ENCODE peak calls at places on chromosomes 6 and 20, in five cellular contexts. F, W, A, G and J are unnamed samples.
A peak's percentile ranks its signal among the peaks of the same experiment; 100 is the strongest.

GRCh38 chr20:61119263-61119662 is 132.8 kb upstream of the CDH4 start:
- DNase-seq in W (no peak), F (no peak), G (no peak), A (no peak), J (no peak)

GRCh38 chr6:16761469-16762264 is 407 bp upstream of the ATXN1 start:
- DNase-seq in F (peak; percentile 91), G (peak; percentile 95), A (peak; percentile 91), W (peak; percentile 91), J (peak; percentile 67)

GRCh38 chr6:164991573-164991972 is 317.8 kb downstream of the C6orf118 start:
- DNase-seq in G (no peak), W (no peak), A (no peak), F (no peak), J (no peak)

GRCh38 chr20:62936996-62937352 is 973 bp upstream of the GID8 start:
- DNase-seq in A (peak; percentile 67), F (no peak), G (peak; percentile 80), W (peak; percentile 83), J (no peak)

GRCh38 chr20:20568604-20569205 is 143.7 kb downstream of the RALGAPA2 start:
- DNase-seq in G (peak; percentile 47), A (peak; percentile 35), F (no peak), W (peak; percentile 58), J (peak; percentile 35)

GRCh38 chr6:15183979-15184378 is 61.9 kb upstream of the JARID2 start:
- DNase-seq in F (no peak), A (no peak), W (no peak), G (no peak), J (no peak)

GRCh38 chr6:143449731-143450452 is 603 bp downstream of the ADAT2 start:
- DNase-seq in A (peak; percentile 41), F (peak; percentile 36), W (peak; percentile 23), G (peak; percentile 57), J (peak; percentile 3)

GRCh38 chr6:101429291-101429690 is 35.8 kb downstream of the GRIK2 start:
- DNase-seq in G (no peak), W (peak; percentile 49), A (peak; percentile 3), F (no peak), J (no peak)

GRCh38 chr6:139748353-139749146 is 374.1 kb upstream of the CITED2 start:
- DNase-seq in A (peak; percentile 84), W (peak; percentile 79), G (peak; percentile 41), F (no peak), J (no peak)

GRCh38 chr6:119454694-119455093 is 105.1 kb upstream of the MAN1A1 start:
- DNase-seq in F (no peak), G (no peak), A (no peak), W (no peak), J (no peak)

GRCh38 chr6:99177736-99178135 is 171.7 kb downstream of the FAXC start:
- DNase-seq in A (no peak), G (no peak), W (no peak), F (no peak), J (no peak)

GRCh38 chr6:19333936-19334335 is 503.2 kb upstream of the ID4 start:
- DNase-seq in G (no peak), A (no peak), W (no peak), F (no peak), J (no peak)

GRCh38 chr20:63099426-63100267 is 92.9 kb upstream of the BHLHE23 start:
- DNase-seq in W (no peak), G (no peak), F (peak; percentile 18), A (no peak), J (no peak)

DNA sequence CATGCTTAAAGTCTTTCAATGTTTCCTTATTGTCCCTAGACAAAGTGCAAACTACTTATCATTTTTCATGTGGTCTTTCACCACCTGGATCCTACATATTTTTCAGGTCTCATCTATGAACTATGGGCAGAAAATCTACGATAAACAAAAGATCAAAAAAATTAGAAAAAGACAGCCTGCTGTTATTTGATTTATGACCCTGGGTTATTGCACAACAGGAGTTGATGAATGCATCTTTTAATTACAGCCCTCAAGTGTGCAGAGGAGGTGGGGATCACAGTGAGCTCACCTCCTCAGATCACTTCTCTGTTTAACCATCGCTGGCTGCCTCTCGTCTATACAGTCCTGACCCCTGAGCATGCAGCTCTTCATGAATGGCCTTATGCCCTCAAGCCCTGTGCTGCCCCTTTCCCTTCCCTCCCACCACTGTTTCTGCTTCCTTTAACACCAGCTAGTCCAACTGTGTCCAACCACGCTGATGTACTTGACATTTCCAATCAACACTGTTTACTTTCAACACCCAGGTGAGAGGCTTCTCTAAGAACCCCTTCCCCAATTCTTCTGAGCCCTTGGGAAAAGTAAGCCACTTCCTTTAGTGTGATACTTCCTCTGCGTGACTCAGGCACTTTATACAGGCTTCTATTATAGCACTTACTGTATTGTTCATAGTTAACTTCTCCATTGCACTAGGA is 60.5 kb upstream of the RIPOR2 start:
- DNase-seq in A (no peak), G (no peak), F (no peak), W (no peak), J (no peak)
- H3K4me2 ChIP-seq in A (no peak overlapping the region), G (no peak overlapping the region), F (no peak overlapping the region), W (no peak overlapping the region), J (no peak overlapping the region)

GRCh38 chr6:35391240-35391968 is 49.0 kb downstream of the PPARD start:
- DNase-seq in W (peak; percentile 97), F (no peak), A (no peak), G (peak; percentile 53), J (no peak)
- H3K9ac ChIP-seq in W (peak overlapping the region; percentile 59), F (no peak overlapping the region), A (no peak overlapping the region), G (peak overlapping the region; percentile 9), J (no peak overlapping the region)

DNA sequence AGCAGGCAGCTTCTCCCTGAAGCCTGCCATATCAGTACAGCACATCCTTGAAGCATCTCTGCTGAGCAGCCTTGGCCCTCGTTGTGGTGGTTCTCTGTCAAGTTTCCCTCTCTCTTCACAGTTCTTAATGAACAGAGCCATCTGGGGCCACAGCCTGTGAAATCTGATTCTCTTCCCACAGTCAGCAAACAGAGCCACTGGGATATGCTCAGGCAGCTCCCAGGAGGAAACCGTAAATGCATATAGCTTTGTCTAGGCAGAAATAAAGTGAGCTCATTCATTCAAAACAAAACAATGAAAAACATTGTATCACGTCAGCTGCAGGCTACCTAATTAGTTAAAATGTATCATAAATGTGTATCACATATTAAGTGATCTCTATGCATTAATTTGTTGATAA is 80.3 kb downstream of the TBC1D7 start:
- DNase-seq in F (peak; percentile 50), W (peak; percentile 61), A (peak; percentile 50), G (peak; percentile 58), J (no peak)
- H2BK15ac ChIP-seq in F (no peak overlapping the region), W (no peak overlapping the region), A (no peak overlapping the region), G (no peak overlapping the region), J (no peak overlapping the region)

GRCh38 chr20:41004561-41005360 is 23.9 kb upstream of the TOP1 start:
- DNase-seq in A (no peak), F (no peak), G (peak; percentile 52), W (peak; percentile 44), J (no peak)

GRCh38 chr20:41001497-41001896 is 27.1 kb upstream of the TOP1 start:
- DNase-seq in F (no peak), W (peak; percentile 33), G (peak; percentile 30), A (no peak), J (no peak)

GRCh38 chr20:41002842-41003142 is 25.8 kb upstream of the TOP1 start:
- DNase-seq in W (no peak), G (no peak), F (no peak), A (no peak), J (no peak)

GRCh38 chr20:41005361-41005729 is 23.3 kb upstream of the TOP1 start:
- DNase-seq in A (no peak), G (peak; percentile 98), W (peak; percentile 98), F (no peak), J (no peak)

DNA sequence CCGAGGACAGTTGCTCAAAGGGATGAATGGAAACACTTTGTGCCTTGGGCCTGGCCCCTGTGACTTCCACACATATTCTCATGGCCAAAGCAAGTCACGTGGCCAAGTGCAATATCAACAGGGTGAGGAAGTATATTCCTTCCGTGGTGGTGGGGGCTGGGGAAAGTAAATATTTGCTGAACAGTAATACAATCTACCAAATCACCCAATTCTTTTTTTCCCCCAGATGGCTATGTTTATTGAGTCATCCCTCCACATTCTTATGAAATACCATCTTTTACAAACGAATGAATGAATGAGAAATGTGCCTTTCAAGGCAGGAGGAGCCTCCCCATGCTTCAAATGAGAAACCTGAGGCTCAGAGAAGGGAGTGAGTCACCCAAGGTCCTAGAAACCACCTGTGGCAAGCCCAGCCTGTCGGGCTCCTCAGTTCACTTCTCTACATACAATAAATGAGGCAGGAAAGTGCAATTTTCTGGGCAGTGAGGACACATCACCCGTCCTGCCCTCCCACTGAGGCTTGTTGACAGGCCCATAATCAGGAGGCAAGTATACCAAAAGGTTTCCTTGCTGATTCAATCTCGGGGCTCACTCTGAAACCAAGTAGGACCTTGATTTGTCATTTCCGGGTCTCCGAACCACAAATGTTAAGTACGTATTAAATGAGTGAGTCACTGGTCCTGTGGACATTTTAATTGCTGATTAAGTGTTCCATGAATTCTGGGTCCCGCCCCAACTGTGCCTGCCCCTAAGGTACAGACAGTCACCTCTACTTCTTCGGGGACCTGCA is 25.3 kb upstream of the TOP1 start:
- DNase-seq in F (peak; percentile 39), A (peak; percentile 66), G (peak; percentile 99), W (peak; percentile 99), J (no peak)
- H3K4me2 ChIP-seq in F (no peak overlapping the region), A (no peak overlapping the region), G (peak overlapping the region; percentile 38), W (peak overlapping the region; percentile 78), J (no peak overlapping the region)

DNA sequence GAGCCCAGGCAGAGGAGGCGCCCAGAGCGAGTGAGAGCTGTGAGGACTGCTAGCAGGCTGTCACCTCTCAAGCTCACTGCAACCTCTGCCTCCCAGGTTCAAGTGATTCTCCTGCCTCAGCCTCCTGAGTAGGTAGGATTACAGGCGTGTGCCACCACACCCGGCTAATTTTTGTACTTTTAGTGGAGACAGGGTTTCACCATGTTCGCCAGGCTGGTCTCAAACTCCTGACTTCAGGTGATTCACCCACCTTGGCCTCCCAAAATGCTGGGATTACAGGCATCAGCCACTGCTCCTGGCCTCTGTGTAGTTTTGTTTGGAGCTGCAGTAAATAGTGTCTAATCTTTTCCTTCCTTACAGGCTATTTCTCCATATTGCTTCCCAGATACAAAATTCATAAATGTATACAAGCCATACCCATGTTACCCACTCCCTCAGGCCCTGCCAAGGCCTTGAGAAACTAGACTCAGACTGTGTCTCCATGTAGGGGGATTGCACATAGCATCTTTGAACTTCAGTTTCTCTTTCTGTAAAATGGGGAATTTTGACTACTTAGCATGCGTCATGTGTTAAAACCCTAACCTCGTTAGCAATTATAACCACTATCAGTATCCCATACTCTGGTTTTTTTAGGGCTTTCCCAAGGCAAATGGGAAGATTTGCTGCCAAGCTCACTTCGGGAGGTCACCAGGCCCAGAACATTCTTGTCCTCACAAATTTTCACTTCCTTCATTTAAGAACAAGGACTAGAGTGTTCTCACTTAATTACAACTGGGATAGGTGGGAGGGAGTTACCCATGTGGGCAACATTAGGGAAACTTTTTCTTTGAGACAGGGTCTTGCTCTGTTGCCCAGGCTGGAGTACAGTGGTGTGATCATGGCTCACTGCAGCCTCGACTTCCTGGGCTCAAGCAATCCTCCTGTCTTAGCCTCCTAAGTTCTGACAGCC is 67.3 kb upstream of the DDR1 start:
- DNase-seq in G (no peak), F (no peak), A (no peak), W (no peak), J (no peak)
- H3K9ac ChIP-seq in G (no peak overlapping the region), F (no peak overlapping the region), A (no peak overlapping the region), W (no peak overlapping the region), J (no peak overlapping the region)